ENCODE peak calls at places on chromosome 10, in four cellular contexts. X is Kasumi-1, W is Calu3, Q is germinal center. J is an unnamed sample.

GRCh38 chr10:101938316-101939272 is 95.0 kb upstream of the KCNIP2 start:
- DNase-seq in W (peak), Q (no peak), X (no peak), J (peak)

GRCh38 chr10:79093658-79094411 is 25.1 kb downstream of the ZMIZ1 start:
- DNase-seq in W (peak), X (peak), Q (peak), J (no peak)

GRCh38 chr10:1186693-1186990 is 130.5 kb downstream of the WDR37 start:
- DNase-seq in Q (no peak), W (no peak), X (no peak), J (no peak)

GRCh38 chr10:102405108-102405561 is 9.6 kb downstream of the NFKB2 start:
- DNase-seq in W (no peak), X (no peak), Q (no peak), J (no peak)

GRCh38 chr10:24209946-24210491 is 1.1 kb downstream of the KIAA1217 start:
- DNase-seq in X (peak), W (peak), Q (no peak), J (no peak)

GRCh38 chr10:77149001-77149400 is 488.6 kb downstream of the KCNMA1 start:
- DNase-seq in X (no peak), Q (no peak), W (no peak), J (no peak)

GRCh38 chr10:77348082-77348481 is 289.5 kb downstream of the KCNMA1 start:
- DNase-seq in Q (no peak), X (no peak), W (no peak), J (no peak)

GRCh38 chr10:58588673-58589265 is 76.1 kb downstream of the BICC1 start:
- DNase-seq in Q (no peak), W (peak), X (no peak), J (peak)

GRCh38 chr10:114855776-114856543 is 34.4 kb downstream of the FHIP2A start:
- DNase-seq in W (no peak), X (no peak), Q (no peak), J (no peak)

GRCh38 chr10:74929197-74929596 is 102.8 kb downstream of the KAT6B start:
- DNase-seq in X (no peak), Q (no peak), W (no peak), J (no peak)

GRCh38 chr10:96407560-96408069 is 48.8 kb upstream of the OPALIN start:
- DNase-seq in Q (no peak), W (no peak), X (no peak), J (no peak)

GRCh38 chr10:62056660-62057059 is 155.2 kb downstream of the ARID5B start:
- DNase-seq in Q (no peak), X (no peak), W (no peak), J (no peak)

GRCh38 chr10:17735166-17735941 is 16.6 kb upstream of the TMEM236 start:
- DNase-seq in Q (no peak), X (no peak), W (no peak), J (no peak)

GRCh38 chr10:14389981-14390590 is 59.4 kb upstream of the FRMD4A start:
- DNase-seq in Q (no peak), X (no peak), W (no peak), J (no peak)

GRCh38 chr10:75774780-75775490 is 343.5 kb downstream of the LRMDA start:
- DNase-seq in X (no peak), W (no peak), Q (no peak), J (no peak)

J was measured in nephron progenitor cell.